ENCODE peak calls at places on chromosome 1, in eight cellular contexts. One of them, this sample, is unnamed.

GRCh38 chr1:63330331-63330916 is 8.1 kb downstream of the FOXD3 start:
- DNase-seq in foreskin fibroblast: peak; percentile 8
- DNase-seq in kidney epithelial cell: no peak
- DNase-seq in NB4: no peak
- DNase-seq in ovary: no peak
- DNase-seq in AG10803: no peak
- DNase-seq in astrocyte of the cerebellum: no peak
- DNase-seq in upper lobe of left lung: peak; percentile 78
- DNase-seq in this sample: no peak

GRCh38 chr1:9874959-9875635 is 35.0 kb downstream of the CTNNBIP1 start:
- DNase-seq in foreskin fibroblast: peak; percentile 84
- DNase-seq in kidney epithelial cell: no peak
- DNase-seq in NB4: peak; percentile 81
- DNase-seq in ovary: peak; percentile 79
- DNase-seq in AG10803: peak; percentile 54
- DNase-seq in astrocyte of the cerebellum: peak; percentile 42
- DNase-seq in upper lobe of left lung: peak; percentile 64
- DNase-seq in this sample: peak; percentile 67

GRCh38 chr1:37315236-37315870 is 159.0 kb upstream of the ZC3H12A start:
- DNase-seq in foreskin fibroblast: no peak
- DNase-seq in kidney epithelial cell: no peak
- DNase-seq in NB4: no peak
- DNase-seq in ovary: no peak
- DNase-seq in AG10803: no peak
- DNase-seq in astrocyte of the cerebellum: no peak
- DNase-seq in upper lobe of left lung: no peak
- DNase-seq in this sample: no peak

GRCh38 chr1:180269848-180270766 is 40.0 kb downstream of the LHX4 start:
- DNase-seq in foreskin fibroblast: no peak
- DNase-seq in kidney epithelial cell: no peak
- DNase-seq in NB4: no peak
- DNase-seq in ovary: no peak
- DNase-seq in AG10803: no peak
- DNase-seq in astrocyte of the cerebellum: no peak
- DNase-seq in upper lobe of left lung: no peak
- DNase-seq in this sample: no peak

GRCh38 chr1:66758247-66758755 is 6.0 kb downstream of the DYNLT5 start:
- DNase-seq in foreskin fibroblast: peak; percentile 48
- DNase-seq in kidney epithelial cell: no peak
- DNase-seq in NB4: no peak
- DNase-seq in ovary: no peak
- DNase-seq in AG10803: peak; percentile 17
- DNase-seq in astrocyte of the cerebellum: no peak
- DNase-seq in upper lobe of left lung: no peak
- DNase-seq in this sample: no peak

GRCh38 chr1:94325379-94326302 is 88.3 kb upstream of the ARHGAP29 start:
- DNase-seq in foreskin fibroblast: peak; percentile 97
- DNase-seq in kidney epithelial cell: peak; percentile 95
- DNase-seq in NB4: no peak
- DNase-seq in ovary: no peak
- DNase-seq in AG10803: peak; percentile 100
- DNase-seq in astrocyte of the cerebellum: peak; percentile 99
- DNase-seq in upper lobe of left lung: no peak
- DNase-seq in this sample: peak; percentile 99

GRCh38 chr1:216670118-216670870 is 52.9 kb downstream of the ESRRG start:
- DNase-seq in foreskin fibroblast: peak; percentile 51
- DNase-seq in kidney epithelial cell: no peak
- DNase-seq in NB4: no peak
- DNase-seq in ovary: no peak
- DNase-seq in AG10803: peak; percentile 7
- DNase-seq in astrocyte of the cerebellum: no peak
- DNase-seq in upper lobe of left lung: no peak
- DNase-seq in this sample: peak; percentile 7

GRCh38 chr1:222880586-222880985 is 65.7 kb downstream of the DISP1 start:
- DNase-seq in foreskin fibroblast: peak; percentile 56
- DNase-seq in kidney epithelial cell: peak; percentile 50
- DNase-seq in NB4: peak; percentile 16
- DNase-seq in ovary: no peak
- DNase-seq in AG10803: peak; percentile 47
- DNase-seq in astrocyte of the cerebellum: peak; percentile 8
- DNase-seq in upper lobe of left lung: no peak
- DNase-seq in this sample: peak; percentile 76

GRCh38 chr1:32966900-32967299 is 2.3 kb upstream of the RNF19B start:
- DNase-seq in foreskin fibroblast: no peak
- DNase-seq in kidney epithelial cell: no peak
- DNase-seq in NB4: peak; percentile 64
- DNase-seq in ovary: no peak
- DNase-seq in AG10803: no peak
- DNase-seq in astrocyte of the cerebellum: no peak
- DNase-seq in upper lobe of left lung: no peak
- DNase-seq in this sample: no peak

GRCh38 chr1:95742591-95743089 is 508.6 kb downstream of the RWDD3 start:
- DNase-seq in foreskin fibroblast: peak; percentile 4
- DNase-seq in kidney epithelial cell: peak; percentile 19
- DNase-seq in NB4: peak; percentile 4
- DNase-seq in ovary: no peak
- DNase-seq in AG10803: peak; percentile 43
- DNase-seq in astrocyte of the cerebellum: no peak
- DNase-seq in upper lobe of left lung: no peak
- DNase-seq in this sample: peak; percentile 18

GRCh38 chr1:115829023-115829674 is 11.8 kb downstream of the NHLH2 start:
- DNase-seq in foreskin fibroblast: peak; percentile 89
- DNase-seq in kidney epithelial cell: peak; percentile 62
- DNase-seq in NB4: peak; percentile 82
- DNase-seq in ovary: peak; percentile 39
- DNase-seq in AG10803: peak; percentile 92
- DNase-seq in astrocyte of the cerebellum: peak; percentile 12
- DNase-seq in upper lobe of left lung: no peak
- DNase-seq in this sample: peak; percentile 65

GRCh38 chr1:199098468-199098867 is 459.6 kb downstream of the PTPRC start:
- DNase-seq in foreskin fibroblast: no peak
- DNase-seq in kidney epithelial cell: no peak
- DNase-seq in NB4: no peak
- DNase-seq in ovary: no peak
- DNase-seq in AG10803: no peak
- DNase-seq in astrocyte of the cerebellum: no peak
- DNase-seq in upper lobe of left lung: no peak
- DNase-seq in this sample: no peak

GRCh38 chr1:158117854-158118691 is 62.6 kb upstream of the CD1D start:
- DNase-seq in foreskin fibroblast: peak; percentile 48
- DNase-seq in kidney epithelial cell: no peak
- DNase-seq in NB4: peak; percentile 59
- DNase-seq in ovary: peak; percentile 69
- DNase-seq in AG10803: peak; percentile 40
- DNase-seq in astrocyte of the cerebellum: no peak
- DNase-seq in upper lobe of left lung: peak; percentile 45
- DNase-seq in this sample: peak; percentile 40

GRCh38 chr1:55146781-55147180 is 68.4 kb downstream of the USP24 start:
- DNase-seq in foreskin fibroblast: no peak
- DNase-seq in kidney epithelial cell: no peak
- DNase-seq in NB4: no peak
- DNase-seq in ovary: peak; percentile 46
- DNase-seq in AG10803: no peak
- DNase-seq in astrocyte of the cerebellum: no peak
- DNase-seq in upper lobe of left lung: no peak
- DNase-seq in this sample: no peak

GRCh38 chr1:206030714-206031113 is 7.0 kb upstream of the CTSE start:
- DNase-seq in foreskin fibroblast: peak; percentile 81
- DNase-seq in kidney epithelial cell: peak; percentile 66
- DNase-seq in NB4: peak; percentile 92
- DNase-seq in ovary: peak; percentile 19
- DNase-seq in AG10803: peak; percentile 62
- DNase-seq in astrocyte of the cerebellum: peak; percentile 40
- DNase-seq in upper lobe of left lung: no peak
- DNase-seq in this sample: peak; percentile 62

GRCh38 chr1:177857285-177857684 is 112.6 kb downstream of the SEC16B start:
- DNase-seq in foreskin fibroblast: no peak
- DNase-seq in kidney epithelial cell: no peak
- DNase-seq in NB4: no peak
- DNase-seq in ovary: no peak
- DNase-seq in AG10803: no peak
- DNase-seq in astrocyte of the cerebellum: no peak
- DNase-seq in upper lobe of left lung: no peak
- DNase-seq in this sample: no peak

GRCh38 chr1:204143276-204144041 is 8.4 kb downstream of the ETNK2 start:
- DNase-seq in foreskin fibroblast: no peak
- DNase-seq in kidney epithelial cell: no peak
- DNase-seq in NB4: no peak
- DNase-seq in ovary: peak; percentile 70
- DNase-seq in AG10803: no peak
- DNase-seq in astrocyte of the cerebellum: no peak
- DNase-seq in upper lobe of left lung: no peak
- DNase-seq in this sample: no peak
- TF ChIP-seq CTCF in foreskin fibroblast: no peak
- TF ChIP-seq CTCF in kidney epithelial cell: no peak
- TF ChIP-seq CTCF in NB4: no peak
- TF ChIP-seq CTCF in ovary: no peak
- TF ChIP-seq CTCF in AG10803: no peak
- TF ChIP-seq CTCF in astrocyte of the cerebellum: no peak
- TF ChIP-seq CTCF in upper lobe of left lung: no peak
- TF ChIP-seq CTCF in this sample: no peak

DNA sequence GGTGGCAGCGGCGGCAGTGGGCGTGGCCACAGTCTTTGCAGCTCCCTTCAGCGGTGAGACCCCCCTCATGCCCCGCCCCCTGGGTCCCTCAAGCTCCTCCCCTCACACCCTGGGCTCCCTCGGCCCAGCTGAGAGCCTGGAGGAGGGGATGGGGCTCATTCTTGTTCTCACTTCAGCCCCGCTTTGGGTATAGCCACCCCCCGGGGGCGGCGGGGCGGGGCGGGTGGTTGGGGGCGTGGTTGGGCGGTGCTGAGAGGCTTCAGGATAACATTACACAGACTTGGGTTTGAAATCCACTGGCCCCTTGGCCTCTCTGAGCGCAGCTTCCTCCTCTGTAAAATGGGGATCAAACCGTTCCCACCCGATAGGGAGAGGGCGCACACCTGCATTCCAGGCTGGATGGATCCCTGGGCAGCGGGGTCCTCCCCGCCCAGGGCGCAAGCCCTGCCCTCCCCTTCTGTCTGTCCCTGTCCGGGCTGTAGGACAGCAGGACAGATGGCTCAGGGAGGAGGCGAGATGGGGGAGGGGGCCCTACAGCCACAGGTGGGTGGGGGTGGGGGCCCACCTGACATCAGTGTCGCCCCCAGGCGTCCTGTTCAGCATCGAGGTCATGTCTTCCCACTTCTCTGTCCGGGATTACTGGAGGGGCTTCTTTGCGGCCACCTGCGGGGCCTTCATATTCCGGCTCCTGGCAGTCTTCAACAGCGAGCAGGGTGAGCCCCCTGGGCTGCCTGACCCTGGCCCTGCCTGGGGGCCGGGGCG is 5.1 kb downstream of the CLCNKA start:
- DNase-seq in foreskin fibroblast: no peak
- DNase-seq in kidney epithelial cell: no peak
- DNase-seq in NB4: peak; percentile 38
- DNase-seq in ovary: peak; percentile 64
- DNase-seq in AG10803: no peak
- DNase-seq in astrocyte of the cerebellum: no peak
- DNase-seq in upper lobe of left lung: peak; percentile 89
- DNase-seq in this sample: peak; percentile 24
- H3K4me3 ChIP-seq in foreskin fibroblast: peak overlapping the region; percentile 33
- H3K4me3 ChIP-seq in kidney epithelial cell: no peak overlapping the region
- H3K4me3 ChIP-seq in NB4: no peak overlapping the region
- H3K4me3 ChIP-seq in ovary: peak overlapping the region; percentile 27
- H3K4me3 ChIP-seq in AG10803: peak overlapping the region; percentile 20
- H3K4me3 ChIP-seq in astrocyte of the cerebellum: no peak overlapping the region
- H3K4me3 ChIP-seq in upper lobe of left lung: peak overlapping the region; percentile 30
- H3K4me3 ChIP-seq in this sample: no peak overlapping the region

GRCh38 chr1:89169166-89169565 is 6.6 kb downstream of the GBP7 start:
- DNase-seq in foreskin fibroblast: no peak
- DNase-seq in kidney epithelial cell: no peak
- DNase-seq in NB4: no peak
- DNase-seq in ovary: no peak
- DNase-seq in AG10803: no peak
- DNase-seq in astrocyte of the cerebellum: no peak
- DNase-seq in upper lobe of left lung: no peak
- DNase-seq in this sample: no peak
- TF ChIP-seq CTCF in foreskin fibroblast: no peak
- TF ChIP-seq CTCF in kidney epithelial cell: no peak
- TF ChIP-seq CTCF in NB4: no peak
- TF ChIP-seq CTCF in ovary: no peak
- TF ChIP-seq CTCF in AG10803: no peak
- TF ChIP-seq CTCF in astrocyte of the cerebellum: no peak
- TF ChIP-seq CTCF in upper lobe of left lung: no peak
- TF ChIP-seq CTCF in this sample: no peak

GRCh38 chr1:233971753-233972152 is 67.3 kb downstream of the SLC35F3 start:
- DNase-seq in foreskin fibroblast: no peak
- DNase-seq in kidney epithelial cell: no peak
- DNase-seq in NB4: no peak
- DNase-seq in ovary: no peak
- DNase-seq in AG10803: no peak
- DNase-seq in astrocyte of the cerebellum: no peak
- DNase-seq in upper lobe of left lung: peak; percentile 6
- DNase-seq in this sample: no peak
- H3K4me3 ChIP-seq in foreskin fibroblast: no peak overlapping the region
- H3K4me3 ChIP-seq in kidney epithelial cell: no peak overlapping the region
- H3K4me3 ChIP-seq in NB4: no peak overlapping the region
- H3K4me3 ChIP-seq in ovary: no peak overlapping the region
- H3K4me3 ChIP-seq in AG10803: no peak overlapping the region
- H3K4me3 ChIP-seq in astrocyte of the cerebellum: no peak overlapping the region
- H3K4me3 ChIP-seq in upper lobe of left lung: no peak overlapping the region
- H3K4me3 ChIP-seq in this sample: no peak overlapping the region

DNA sequence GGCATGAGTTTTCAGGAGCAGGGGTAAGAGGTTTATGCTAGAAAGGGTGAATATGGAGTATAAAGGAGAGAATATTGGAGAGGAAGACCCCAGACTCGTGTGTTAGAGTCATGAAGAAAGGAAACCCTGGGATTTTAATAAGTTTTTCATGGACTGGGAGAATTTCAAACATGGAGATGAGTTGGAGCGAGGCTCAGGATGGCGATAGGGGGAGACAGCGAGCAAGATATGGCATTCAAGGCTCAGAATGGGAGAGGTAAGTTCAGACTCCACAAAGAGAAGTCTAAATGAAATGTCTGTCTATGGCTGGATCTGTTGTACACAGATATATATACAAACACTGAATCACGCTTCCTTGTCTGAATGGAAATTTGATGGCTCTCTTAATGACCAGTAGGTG is 92.5 kb downstream of the LRRC40 start:
- DNase-seq in foreskin fibroblast: no peak
- DNase-seq in kidney epithelial cell: no peak
- DNase-seq in NB4: peak; percentile 9
- DNase-seq in ovary: no peak
- DNase-seq in AG10803: no peak
- DNase-seq in astrocyte of the cerebellum: no peak
- DNase-seq in upper lobe of left lung: no peak
- DNase-seq in this sample: no peak
- TF ChIP-seq CTCF in foreskin fibroblast: no peak
- TF ChIP-seq CTCF in kidney epithelial cell: peak; percentile 13
- TF ChIP-seq CTCF in NB4: peak; percentile 25
- TF ChIP-seq CTCF in ovary: no peak
- TF ChIP-seq CTCF in AG10803: no peak
- TF ChIP-seq CTCF in astrocyte of the cerebellum: peak; percentile 6
- TF ChIP-seq CTCF in upper lobe of left lung: no peak
- TF ChIP-seq CTCF in this sample: peak; percentile 13